ENCODE peak calls at places on chromosomes 3 and 15, in nine cellular contexts. V is IMR-90; O is HT1080; D is non-pigmented ciliary epithelial cell; Z is trophoblast cell; L is activated T-helper 1 cell treated with Interleukin-2 at 50 U/mL for 16 hours; K is T-helper 17 cell; R is activated T-helper 9 cell treated with anti-CD3 and anti-CD28 coated beads, Interleukin-2, amount 50 U/mL, for 16 hours; P is pons. Y is an unnamed sample.
A peak's percentile ranks its signal among the peaks of the same experiment; 100 is the strongest.

GRCh38 chr3:14725015-14725431 is 50.1 kb downstream of the C3orf20 start:
- DNase-seq in V (peak; percentile 64), O (no peak), D (peak; percentile 23), Z (peak; percentile 83), L (no peak), K (no peak), R (no peak), P (no peak), Y (peak; percentile 17)

GRCh38 chr15:70447927-70448698 is 315.2 kb downstream of the UACA start:
- DNase-seq in V (no peak), O (no peak), D (no peak), Z (no peak), L (peak; percentile 25), K (no peak), R (no peak), P (no peak), Y (no peak)

GRCh38 chr3:126438186-126438585 is 37.5 kb downstream of the ZXDC start:
- DNase-seq in V (no peak), O (no peak), D (no peak), Z (no peak), L (no peak), K (no peak), R (no peak), P (no peak), Y (no peak)

GRCh38 chr3:99319961-99320360 is 318.4 kb upstream of the COL8A1 start:
- DNase-seq in V (peak; percentile 94), O (peak; percentile 44), D (peak; percentile 67), Z (no peak), L (no peak), K (no peak), R (no peak), P (no peak), Y (no peak)

GRCh38 chr3:12900885-12901411 is 59.6 kb upstream of the RPL32 start:
- DNase-seq in V (no peak), O (no peak), D (no peak), Z (no peak), L (no peak), K (no peak), R (no peak), P (no peak), Y (no peak)

GRCh38 chr3:49271047-49271446 is 6.0 kb downstream of the C3orf62 start:
- DNase-seq in V (no peak), O (no peak), D (no peak), Z (no peak), L (no peak), K (no peak), R (no peak), P (no peak), Y (no peak)

GRCh38 chr3:141128126-141128777 is 77.1 kb downstream of the SPSB4 start:
- DNase-seq in V (no peak), O (no peak), D (no peak), Z (no peak), L (no peak), K (no peak), R (no peak), P (no peak), Y (no peak)

GRCh38 chr3:119731545-119732343 is 28.9 kb downstream of the CFAP91 start:
- DNase-seq in V (peak; percentile 30), O (peak; percentile 78), D (no peak), Z (no peak), L (no peak), K (no peak), R (no peak), P (no peak), Y (no peak)

GRCh38 chr15:82150645-82151044 is 104.8 kb upstream of the MEX3B start:
- DNase-seq in V (no peak), O (no peak), D (no peak), Z (no peak), L (no peak), K (no peak), R (no peak), P (no peak), Y (no peak)

GRCh38 chr15:27864076-27864475 is 235.0 kb downstream of the OCA2 start:
- DNase-seq in V (no peak), O (no peak), D (no peak), Z (no peak), L (no peak), K (no peak), R (no peak), P (no peak), Y (no peak)

GRCh38 chr15:88788036-88788435 is 15.2 kb upstream of the ACAN start:
- DNase-seq in V (no peak), O (no peak), D (no peak), Z (no peak), L (no peak), K (no peak), R (no peak), P (no peak), Y (no peak)

GRCh38 chr3:161351330-161351729 is 20.0 kb downstream of the SPTSSB start:
- DNase-seq in V (no peak), O (no peak), D (no peak), Z (no peak), L (no peak), K (no peak), R (no peak), P (no peak), Y (no peak)

GRCh38 chr3:189041482-189042090 is 130.2 kb upstream of the TPRG1 start:
- DNase-seq in V (peak; percentile 45), O (peak; percentile 56), D (peak; percentile 19), Z (peak; percentile 86), L (peak; percentile 56), K (peak; percentile 26), R (peak; percentile 57), P (peak; percentile 17), Y (peak; percentile 75)

GRCh38 chr15:80743189-80743833 is 35.9 kb upstream of the CEMIP start:
- DNase-seq in V (peak; percentile 57), O (no peak), D (no peak), Z (peak; percentile 15), L (no peak), K (no peak), R (no peak), P (no peak), Y (peak; percentile 49)

GRCh38 chr15:25783607-25784131 is 79.5 kb downstream of the ATP10A start:
- DNase-seq in V (peak; percentile 38), O (no peak), D (no peak), Z (no peak), L (peak; percentile 20), K (no peak), R (peak; percentile 17), P (no peak), Y (peak; percentile 17)

GRCh38 chr15:71747128-71748083 is 62.9 kb upstream of the NR2E3 start:
- DNase-seq in V (peak; percentile 84), O (peak; percentile 90), D (peak; percentile 69), Z (peak; percentile 83), L (no peak), K (no peak), R (no peak), P (no peak), Y (peak; percentile 70)

GRCh38 chr15:34122771-34123183 is 20.9 kb downstream of the PGBD4 start:
- DNase-seq in V (peak; percentile 97), O (peak; percentile 82), D (peak; percentile 90), Z (peak; percentile 68), L (no peak), K (no peak), R (no peak), P (no peak), Y (peak; percentile 68)

GRCh38 chr15:23403550-23403949 is 43.5 kb downstream of the GOLGA6L2 start:
- DNase-seq in V (no peak), O (no peak), D (no peak), Z (no peak), L (no peak), K (no peak), R (no peak), P (no peak), Y (no peak)

GRCh38 chr3:122003112-122003511 is 18.9 kb downstream of the ILDR1 start:
- DNase-seq in V (no peak), O (no peak), D (no peak), Z (peak; percentile 34), L (no peak), K (no peak), R (no peak), P (peak; percentile 28), Y (no peak)

GRCh38 chr3:125062904-125063618 is 7.3 kb upstream of the HEG1 start:
- DNase-seq in V (peak; percentile 97), O (peak; percentile 97), D (peak; percentile 86), Z (peak; percentile 99), L (no peak), K (no peak), R (no peak), P (no peak), Y (peak; percentile 96)

GRCh38 chr15:48592221-48592731 is 53.2 kb downstream of the FBN1 start:
- DNase-seq in V (peak; percentile 94), O (peak; percentile 34), D (peak; percentile 99), Z (peak; percentile 94), L (no peak), K (no peak), R (no peak), P (no peak), Y (peak; percentile 47)

GRCh38 chr3:62870321-62870720 is 4.9 kb downstream of the CADPS start:
- DNase-seq in V (peak; percentile 0), O (peak; percentile 88), D (no peak), Z (no peak), L (no peak), K (no peak), R (no peak), P (no peak), Y (no peak)

GRCh38 chr15:80760971-80761370 is 18.2 kb upstream of the CEMIP start:
- DNase-seq in V (no peak), O (no peak), D (no peak), Z (no peak), L (no peak), K (no peak), R (no peak), P (no peak), Y (no peak)

GRCh38 chr15:66780973-66781718 is 79.1 kb downstream of the SMAD6 start:
- DNase-seq in V (no peak), O (no peak), D (no peak), Z (no peak), L (no peak), K (no peak), R (no peak), P (no peak), Y (no peak)

GRCh38 chr3:72234394-72234793 is 449.4 kb upstream of the PROK2 start:
- DNase-seq in V (peak; percentile 50), O (no peak), D (peak; percentile 10), Z (peak; percentile 86), L (no peak), K (no peak), R (no peak), P (peak; percentile 32), Y (no peak)

GRCh38 chr15:70348581-70349344 is 251.0 kb upstream of the TLE3 start:
- DNase-seq in V (no peak), O (no peak), D (no peak), Z (peak; percentile 91), L (no peak), K (no peak), R (no peak), P (peak; percentile 75), Y (no peak)

GRCh38 chr15:44066211-44066827 is 128.8 kb downstream of the FRMD5 start:
- DNase-seq in V (peak; percentile 72), O (peak; percentile 68), D (no peak), Z (peak; percentile 97), L (peak; percentile 26), K (peak; percentile 20), R (peak; percentile 33), P (peak; percentile 88), Y (peak; percentile 62)

Y was measured in H4.